ENCODE peak calls at places on chromosome 9, in nine cellular contexts. One of them, this sample, is unnamed.
A peak's percentile ranks its signal among the peaks of the same experiment; 100 is the strongest.

GRCh38 chr9:101018391-101018990 is 10.0 kb upstream of the PLPPR1 start:
- DNase-seq in H9: no peak
- DNase-seq in astrocyte: no peak
- DNase-seq in endothelial cell of umbilical vein: no peak
- DNase-seq in trophoblast cell: no peak
- DNase-seq in IMR-90: no peak
- DNase-seq in GM23248: no peak
- DNase-seq in mammary epithelial cell: no peak
- DNase-seq in PC-9: no peak
- DNase-seq in this sample: no peak

GRCh38 chr9:110444911-110445310 is 107.2 kb upstream of the TXNDC8 start:
- DNase-seq in H9: no peak
- DNase-seq in astrocyte: peak; percentile 94
- DNase-seq in endothelial cell of umbilical vein: no peak
- DNase-seq in trophoblast cell: no peak
- DNase-seq in IMR-90: peak; percentile 86
- DNase-seq in GM23248: peak; percentile 77
- DNase-seq in mammary epithelial cell: peak; percentile 16
- DNase-seq in PC-9: no peak
- DNase-seq in this sample: no peak

GRCh38 chr9:70525553-70525952 is 111.1 kb upstream of the KLF9 start:
- DNase-seq in H9: no peak
- DNase-seq in astrocyte: no peak
- DNase-seq in endothelial cell of umbilical vein: peak; percentile 74
- DNase-seq in trophoblast cell: no peak
- DNase-seq in IMR-90: peak; percentile 27
- DNase-seq in GM23248: peak; percentile 73
- DNase-seq in mammary epithelial cell: peak; percentile 52
- DNase-seq in PC-9: no peak
- DNase-seq in this sample: no peak

GRCh38 chr9:109411818-109412352 is 86.2 kb downstream of the PTPN3 start:
- DNase-seq in H9: no peak
- DNase-seq in astrocyte: peak; percentile 27
- DNase-seq in endothelial cell of umbilical vein: no peak
- DNase-seq in trophoblast cell: no peak
- DNase-seq in IMR-90: peak; percentile 50
- DNase-seq in GM23248: peak; percentile 70
- DNase-seq in mammary epithelial cell: no peak
- DNase-seq in PC-9: no peak
- DNase-seq in this sample: no peak

GRCh38 chr9:120755827-120756434 is 37.3 kb downstream of the FBXW2 start:
- DNase-seq in H9: peak; percentile 50
- DNase-seq in astrocyte: no peak
- DNase-seq in endothelial cell of umbilical vein: peak; percentile 65
- DNase-seq in trophoblast cell: peak; percentile 47
- DNase-seq in IMR-90: peak; percentile 34
- DNase-seq in GM23248: peak; percentile 50
- DNase-seq in mammary epithelial cell: peak; percentile 35
- DNase-seq in PC-9: peak; percentile 61
- DNase-seq in this sample: peak; percentile 13

GRCh38 chr9:125807065-125807464 is 59.9 kb downstream of the PBX3 start:
- DNase-seq in H9: no peak
- DNase-seq in astrocyte: peak; percentile 45
- DNase-seq in endothelial cell of umbilical vein: no peak
- DNase-seq in trophoblast cell: peak; percentile 24
- DNase-seq in IMR-90: peak; percentile 61
- DNase-seq in GM23248: peak; percentile 77
- DNase-seq in mammary epithelial cell: peak; percentile 31
- DNase-seq in PC-9: no peak
- DNase-seq in this sample: no peak

GRCh38 chr9:129332581-129332980 is 154.5 kb upstream of the IER5L start:
- DNase-seq in H9: no peak
- DNase-seq in astrocyte: no peak
- DNase-seq in endothelial cell of umbilical vein: no peak
- DNase-seq in trophoblast cell: no peak
- DNase-seq in IMR-90: no peak
- DNase-seq in GM23248: no peak
- DNase-seq in mammary epithelial cell: no peak
- DNase-seq in PC-9: no peak
- DNase-seq in this sample: no peak

GRCh38 chr9:133951265-133951664 is 40.9 kb downstream of the VAV2 start:
- DNase-seq in H9: no peak
- DNase-seq in astrocyte: no peak
- DNase-seq in endothelial cell of umbilical vein: no peak
- DNase-seq in trophoblast cell: no peak
- DNase-seq in IMR-90: no peak
- DNase-seq in GM23248: no peak
- DNase-seq in mammary epithelial cell: no peak
- DNase-seq in PC-9: no peak
- DNase-seq in this sample: no peak

GRCh38 chr9:131657890-131658752 is 81.8 kb downstream of the RAPGEF1 start:
- DNase-seq in H9: no peak
- DNase-seq in astrocyte: peak; percentile 90
- DNase-seq in endothelial cell of umbilical vein: peak; percentile 91
- DNase-seq in trophoblast cell: no peak
- DNase-seq in IMR-90: peak; percentile 95
- DNase-seq in GM23248: peak; percentile 93
- DNase-seq in mammary epithelial cell: peak; percentile 93
- DNase-seq in PC-9: peak; percentile 50
- DNase-seq in this sample: no peak

GRCh38 chr9:6484210-6484609 is 71.2 kb downstream of the UHRF2 start:
- DNase-seq in H9: no peak
- DNase-seq in astrocyte: no peak
- DNase-seq in endothelial cell of umbilical vein: no peak
- DNase-seq in trophoblast cell: no peak
- DNase-seq in IMR-90: no peak
- DNase-seq in GM23248: no peak
- DNase-seq in mammary epithelial cell: no peak
- DNase-seq in PC-9: no peak
- DNase-seq in this sample: no peak

GRCh38 chr9:8534828-8535227 is 735.2 kb upstream of the DMAC1 start:
- DNase-seq in H9: no peak
- DNase-seq in astrocyte: no peak
- DNase-seq in endothelial cell of umbilical vein: no peak
- DNase-seq in trophoblast cell: no peak
- DNase-seq in IMR-90: no peak
- DNase-seq in GM23248: no peak
- DNase-seq in mammary epithelial cell: no peak
- DNase-seq in PC-9: no peak
- DNase-seq in this sample: no peak

GRCh38 chr9:8542537-8542936 is 743.0 kb upstream of the DMAC1 start:
- DNase-seq in H9: no peak
- DNase-seq in astrocyte: no peak
- DNase-seq in endothelial cell of umbilical vein: no peak
- DNase-seq in trophoblast cell: no peak
- DNase-seq in IMR-90: no peak
- DNase-seq in GM23248: no peak
- DNase-seq in mammary epithelial cell: no peak
- DNase-seq in PC-9: no peak
- DNase-seq in this sample: no peak

GRCh38 chr9:8539681-8540197 is 740.2 kb upstream of the DMAC1 start:
- DNase-seq in H9: no peak
- DNase-seq in astrocyte: no peak
- DNase-seq in endothelial cell of umbilical vein: no peak
- DNase-seq in trophoblast cell: no peak
- DNase-seq in IMR-90: no peak
- DNase-seq in GM23248: no peak
- DNase-seq in mammary epithelial cell: no peak
- DNase-seq in PC-9: no peak
- DNase-seq in this sample: no peak
- H3K4me1 ChIP-seq in H9: no peaks in the 10 kb centered on the region
- H3K4me1 ChIP-seq in astrocyte: no peaks in the 10 kb centered on the region
- H3K4me1 ChIP-seq in endothelial cell of umbilical vein: no peaks in the 10 kb centered on the region
- H3K4me1 ChIP-seq in trophoblast cell: no peaks in the 10 kb centered on the region
- H3K4me1 ChIP-seq in IMR-90: no peaks in the 10 kb centered on the region
- H3K4me1 ChIP-seq in GM23248: no peaks in the 10 kb centered on the region
- H3K4me1 ChIP-seq in mammary epithelial cell: no peaks in the 10 kb centered on the region
- H3K4me1 ChIP-seq in PC-9: no peaks in the 10 kb centered on the region
- H3K4me1 ChIP-seq in this sample: no peaks in the 10 kb centered on the region

GRCh38 chr9:122936883-122937282 is 3.9 kb upstream of the RABGAP1 start:
- DNase-seq in H9: no peak
- DNase-seq in astrocyte: no peak
- DNase-seq in endothelial cell of umbilical vein: no peak
- DNase-seq in trophoblast cell: no peak
- DNase-seq in IMR-90: no peak
- DNase-seq in GM23248: no peak
- DNase-seq in mammary epithelial cell: no peak
- DNase-seq in PC-9: no peak
- DNase-seq in this sample: no peak

GRCh38 chr9:122941560-122942234 is 877 bp downstream of the RABGAP1 start:
- DNase-seq in H9: no peak
- DNase-seq in astrocyte: peak; percentile 70
- DNase-seq in endothelial cell of umbilical vein: peak; percentile 67
- DNase-seq in trophoblast cell: peak; percentile 2
- DNase-seq in IMR-90: peak; percentile 76
- DNase-seq in GM23248: peak; percentile 80
- DNase-seq in mammary epithelial cell: peak; percentile 58
- DNase-seq in PC-9: no peak
- DNase-seq in this sample: no peak

GRCh38 chr9:122940603-122941559 is at the start of gene RABGAP1:
- DNase-seq in H9: peak; percentile 99
- DNase-seq in astrocyte: peak; percentile 90
- DNase-seq in endothelial cell of umbilical vein: peak; percentile 98
- DNase-seq in trophoblast cell: peak; percentile 99
- DNase-seq in IMR-90: peak; percentile 97
- DNase-seq in GM23248: peak; percentile 100
- DNase-seq in mammary epithelial cell: peak; percentile 97
- DNase-seq in PC-9: peak; percentile 99
- DNase-seq in this sample: peak; percentile 96

GRCh38 chr9:122936464-122936863 is 4.4 kb upstream of the RABGAP1 start:
- DNase-seq in H9: no peak
- DNase-seq in astrocyte: no peak
- DNase-seq in endothelial cell of umbilical vein: no peak
- DNase-seq in trophoblast cell: no peak
- DNase-seq in IMR-90: no peak
- DNase-seq in GM23248: no peak
- DNase-seq in mammary epithelial cell: no peak
- DNase-seq in PC-9: no peak
- DNase-seq in this sample: no peak

GRCh38 chr9:122939611-122940010 is 1.2 kb upstream of the RABGAP1 start:
- DNase-seq in H9: no peak
- DNase-seq in astrocyte: no peak
- DNase-seq in endothelial cell of umbilical vein: no peak
- DNase-seq in trophoblast cell: no peak
- DNase-seq in IMR-90: no peak
- DNase-seq in GM23248: no peak
- DNase-seq in mammary epithelial cell: no peak
- DNase-seq in PC-9: no peak
- DNase-seq in this sample: no peak
- H2AFZ ChIP-seq in H9: no peak overlapping the region
- H2AFZ ChIP-seq in astrocyte: no peak overlapping the region
- H2AFZ ChIP-seq in endothelial cell of umbilical vein: no peak overlapping the region
- H2AFZ ChIP-seq in trophoblast cell: no peak overlapping the region
- H2AFZ ChIP-seq in IMR-90: no peak overlapping the region
- H2AFZ ChIP-seq in GM23248: no peak overlapping the region
- H2AFZ ChIP-seq in mammary epithelial cell: no peak overlapping the region
- H2AFZ ChIP-seq in PC-9: no peak overlapping the region
- H2AFZ ChIP-seq in this sample: no peak overlapping the region

GRCh38 chr9:33148367-33149019 is 18.6 kb downstream of the B4GALT1 start:
- DNase-seq in H9: no peak
- DNase-seq in astrocyte: no peak
- DNase-seq in endothelial cell of umbilical vein: no peak
- DNase-seq in trophoblast cell: no peak
- DNase-seq in IMR-90: no peak
- DNase-seq in GM23248: no peak
- DNase-seq in mammary epithelial cell: no peak
- DNase-seq in PC-9: no peak
- DNase-seq in this sample: no peak

GRCh38 chr9:33146298-33146697 is 20.8 kb downstream of the B4GALT1 start:
- DNase-seq in H9: no peak
- DNase-seq in astrocyte: no peak
- DNase-seq in endothelial cell of umbilical vein: no peak
- DNase-seq in trophoblast cell: no peak
- DNase-seq in IMR-90: no peak
- DNase-seq in GM23248: no peak
- DNase-seq in mammary epithelial cell: no peak
- DNase-seq in PC-9: no peak
- DNase-seq in this sample: no peak

GRCh38 chr9:33151601-33152000 is 15.5 kb downstream of the B4GALT1 start:
- DNase-seq in H9: no peak
- DNase-seq in astrocyte: no peak
- DNase-seq in endothelial cell of umbilical vein: no peak
- DNase-seq in trophoblast cell: no peak
- DNase-seq in IMR-90: no peak
- DNase-seq in GM23248: no peak
- DNase-seq in mammary epithelial cell: no peak
- DNase-seq in PC-9: no peak
- DNase-seq in this sample: no peak

GRCh38 chr9:33151007-33151557 is 16.1 kb downstream of the B4GALT1 start:
- DNase-seq in H9: no peak
- DNase-seq in astrocyte: peak; percentile 98
- DNase-seq in endothelial cell of umbilical vein: peak; percentile 86
- DNase-seq in trophoblast cell: no peak
- DNase-seq in IMR-90: peak; percentile 98
- DNase-seq in GM23248: peak; percentile 99
- DNase-seq in mammary epithelial cell: peak; percentile 67
- DNase-seq in PC-9: no peak
- DNase-seq in this sample: no peak

GRCh38 chr9:33147770-33148169 is 19.4 kb downstream of the B4GALT1 start:
- DNase-seq in H9: no peak
- DNase-seq in astrocyte: no peak
- DNase-seq in endothelial cell of umbilical vein: no peak
- DNase-seq in trophoblast cell: no peak
- DNase-seq in IMR-90: no peak
- DNase-seq in GM23248: no peak
- DNase-seq in mammary epithelial cell: no peak
- DNase-seq in PC-9: no peak
- DNase-seq in this sample: no peak
- H3K4me1 ChIP-seq in H9: no peaks in the 10 kb centered on the region
- H3K4me1 ChIP-seq in astrocyte: peaks cover 22% of the 10 kb centered on the region
- H3K4me1 ChIP-seq in endothelial cell of umbilical vein: peaks cover 33% of the 10 kb centered on the region
- H3K4me1 ChIP-seq in trophoblast cell: peaks cover 20% of the 10 kb centered on the region
- H3K4me1 ChIP-seq in IMR-90: peaks cover 11% of the 10 kb centered on the region
- H3K4me1 ChIP-seq in GM23248: peaks cover 43% of the 10 kb centered on the region
- H3K4me1 ChIP-seq in mammary epithelial cell: peaks cover 21% of the 10 kb centered on the region
- H3K4me1 ChIP-seq in PC-9: peaks cover 32% of the 10 kb centered on the region
- H3K4me1 ChIP-seq in this sample: no peaks in the 10 kb centered on the region

DNA sequence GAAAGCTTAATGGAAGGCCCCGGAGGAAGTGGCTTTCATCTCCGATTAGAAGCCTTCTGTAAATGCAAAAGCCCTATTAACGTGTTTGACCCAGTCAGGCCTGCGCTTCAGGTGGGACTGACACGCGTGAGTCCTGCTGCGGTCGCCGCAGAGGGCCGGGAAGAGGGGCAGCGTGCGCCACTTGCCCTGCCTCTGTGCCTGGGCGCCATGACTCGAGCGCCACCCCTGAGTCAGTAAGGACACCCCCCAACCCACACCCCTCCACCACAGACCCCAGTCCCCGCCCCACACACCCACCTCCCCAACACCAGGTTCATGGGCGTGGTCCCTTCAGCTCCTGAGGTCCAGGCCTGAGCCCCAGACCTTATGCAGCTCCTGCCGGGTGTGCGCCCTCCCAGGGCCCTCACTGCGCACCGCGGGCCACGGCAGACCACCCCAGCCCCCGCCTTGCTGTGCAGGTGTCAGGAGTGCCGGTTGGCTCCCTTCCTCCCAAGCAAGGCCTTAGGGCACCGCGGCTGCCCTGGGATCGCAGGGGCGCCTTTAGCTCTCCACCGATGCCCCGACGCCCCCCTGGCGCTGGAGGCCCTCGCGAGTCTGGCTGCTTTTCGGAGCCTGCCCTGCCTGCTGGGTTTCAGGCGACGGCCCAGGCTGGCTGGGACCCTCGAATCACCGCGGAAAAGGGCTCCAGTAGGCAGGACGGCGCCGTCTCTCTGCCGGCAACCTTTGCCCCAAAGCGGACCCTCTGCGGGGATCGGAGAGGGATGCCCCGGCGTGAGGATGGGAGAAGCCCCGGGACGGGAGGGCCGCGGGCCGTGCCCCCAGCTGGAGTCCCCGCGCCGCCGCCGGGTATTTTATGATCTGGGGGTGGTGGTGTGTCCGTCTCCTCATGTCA is 625 bp upstream of the OLFM1 start:
- DNase-seq in H9: peak; percentile 55
- DNase-seq in astrocyte: no peak
- DNase-seq in endothelial cell of umbilical vein: no peak
- DNase-seq in trophoblast cell: no peak
- DNase-seq in IMR-90: no peak
- DNase-seq in GM23248: no peak
- DNase-seq in mammary epithelial cell: no peak
- DNase-seq in PC-9: no peak
- DNase-seq in this sample: no peak
- H2AFZ ChIP-seq in H9: no peak overlapping the region
- H2AFZ ChIP-seq in astrocyte: no peak overlapping the region
- H2AFZ ChIP-seq in endothelial cell of umbilical vein: no peak overlapping the region
- H2AFZ ChIP-seq in trophoblast cell: no peak overlapping the region
- H2AFZ ChIP-seq in IMR-90: no peak overlapping the region
- H2AFZ ChIP-seq in GM23248: peak overlapping the region; percentile 86
- H2AFZ ChIP-seq in mammary epithelial cell: no peak overlapping the region
- H2AFZ ChIP-seq in PC-9: no peak overlapping the region
- H2AFZ ChIP-seq in this sample: no peak overlapping the region